ENCODE peak calls at places on chromosomes 2 and 18, in four cellular contexts. E, L, M and A are unnamed samples.

GRCh38 chr2:203656522-203657287 is 49.7 kb upstream of the CD28 start:
- DNase-seq in L (peak), E (no peak), M (no peak), A (peak)

GRCh38 chr2:78439122-78439521 is 586.4 kb upstream of the REG3G start:
- DNase-seq in L (no peak), E (no peak), M (no peak), A (no peak)

GRCh38 chr2:189082576-189082975 is 97.0 kb downstream of the COL5A2 start:
- DNase-seq in L (no peak), M (no peak), E (no peak), A (peak)

GRCh38 chr2:144747571-144747970 is 227.7 kb upstream of the ZEB2 start:
- DNase-seq in L (no peak), E (no peak), M (no peak), A (no peak)

GRCh38 chr18:45920367-45920766 is 46.8 kb downstream of the EPG5 start:
- DNase-seq in M (peak), E (no peak), L (peak), A (peak)

GRCh38 chr2:25431604-25432003 is 89.9 kb upstream of the DNMT3A start:
- DNase-seq in M (no peak), L (no peak), E (no peak), A (no peak)

GRCh38 chr2:126657636-126658315 is 1.8 kb downstream of the GYPC start:
- DNase-seq in E (peak), L (peak), M (peak), A (peak)

GRCh38 chr2:148614332-148615049 is 30.1 kb upstream of the EPC2 start:
- DNase-seq in E (no peak), M (peak), L (no peak), A (peak)

GRCh38 chr18:34976899-34977786 is 64.1 kb upstream of the MAPRE2 start:
- DNase-seq in M (no peak), L (peak), E (peak), A (peak)

GRCh38 chr2:46459694-46460093 is 19.7 kb upstream of the TMEM247 start:
- DNase-seq in L (no peak), E (no peak), M (no peak), A (no peak)

GRCh38 chr2:74553892-74554820 is at the start of the genes DOK1 and LOXL3:
- DNase-seq in E (peak), L (peak), M (peak), A (peak)

GRCh38 chr2:239339241-239339640 is 61.6 kb downstream of the HDAC4 start:
- DNase-seq in L (no peak), E (no peak), M (no peak), A (no peak)

DNA sequence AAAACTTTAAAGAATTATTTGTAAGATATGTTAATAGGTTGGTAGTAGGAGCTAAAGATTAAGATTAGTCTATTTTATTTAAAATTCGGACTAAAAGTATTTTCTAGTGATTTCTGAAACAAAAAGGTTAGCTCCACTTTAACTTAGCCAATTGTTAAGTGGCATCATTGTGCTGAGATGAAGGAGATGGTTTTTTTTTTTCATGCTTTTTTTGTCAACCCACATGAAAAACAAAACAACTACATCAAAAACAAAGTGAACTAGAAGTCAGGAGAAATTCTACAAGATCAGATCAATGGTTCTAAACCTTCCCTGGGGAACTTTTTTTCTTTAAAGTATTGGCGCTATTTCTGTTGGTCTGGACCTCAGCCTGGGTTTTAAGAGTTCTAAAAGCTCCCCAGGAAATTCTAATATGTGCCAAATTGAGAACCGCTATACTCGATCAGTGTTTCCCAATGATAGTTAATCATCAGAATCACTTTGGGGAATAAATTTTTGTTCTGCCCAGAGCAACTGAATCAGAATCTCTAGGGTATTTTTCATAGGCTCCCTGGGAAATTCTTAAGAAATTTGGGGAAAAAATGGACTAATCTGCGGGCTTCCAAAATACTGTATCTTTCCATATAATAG is 2.3 kb downstream of the ZC3H6 start:
- DNase-seq in E (no peak), M (no peak), L (no peak), A (no peak)
- H3K27ac ChIP-seq in E (no peak), M (no peak), L (no peak), A (no peak)

DNA sequence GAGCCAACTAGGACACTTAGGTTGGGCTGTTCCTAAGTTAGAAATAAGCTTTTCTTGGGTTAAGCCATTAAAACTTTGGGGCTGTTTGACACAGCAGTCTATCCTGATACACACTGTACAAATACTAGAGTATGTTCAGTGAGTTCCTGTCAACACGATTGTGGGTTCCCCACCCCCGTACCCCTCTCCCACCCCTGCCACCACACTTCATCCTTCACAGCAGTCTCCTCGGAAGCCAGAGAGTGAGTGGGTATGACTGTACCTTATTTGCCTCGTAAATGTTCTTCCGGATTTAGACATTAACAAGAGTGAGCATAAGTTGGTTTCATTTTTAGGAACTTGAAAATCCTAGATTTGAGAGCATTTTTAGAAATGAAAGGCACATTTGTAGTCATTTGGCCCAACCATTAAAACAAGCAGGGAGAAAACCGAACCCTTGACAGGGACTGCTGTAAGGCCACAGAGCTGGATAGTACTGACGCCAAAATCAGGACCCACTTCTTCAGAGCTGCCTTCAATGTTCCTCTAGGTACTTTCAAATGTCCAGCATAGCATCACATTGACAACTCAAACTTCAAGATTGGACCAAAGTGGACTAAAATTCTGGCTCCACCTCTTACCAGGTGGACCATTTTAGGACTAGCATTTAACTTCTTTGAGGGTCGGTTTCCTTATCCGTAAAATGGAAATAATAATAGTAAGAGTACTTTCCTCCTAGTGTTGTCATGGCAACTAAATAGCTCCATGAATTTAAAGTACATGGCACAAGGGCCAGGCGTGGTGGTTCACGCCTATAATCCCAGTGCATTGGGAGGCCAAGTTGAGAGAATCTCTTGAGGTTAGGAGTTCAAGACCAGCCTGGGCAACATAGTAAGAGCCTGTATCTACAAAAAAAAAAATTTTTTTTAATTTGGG is 166.3 kb upstream of the SERTAD2 start:
- DNase-seq in M (no peak), L (no peak), E (peak), A (no peak)
- H3K27ac ChIP-seq in M (no peak), L (no peak), E (peak), A (no peak)

GRCh38 chr2:42054657-42055430 is 7.0 kb downstream of the PKDCC start:
- DNase-seq in L (no peak), E (no peak), M (no peak), A (no peak)
- H3K27ac ChIP-seq in L (peak), E (no peak), M (no peak), A (peak)

GRCh38 chr2:136204959-136205358 is 87.0 kb upstream of the CXCR4 start:
- DNase-seq in L (no peak), E (no peak), M (no peak), A (no peak)
- H3K27ac ChIP-seq in L (no peak), E (no peak), M (no peak), A (no peak)

DNA sequence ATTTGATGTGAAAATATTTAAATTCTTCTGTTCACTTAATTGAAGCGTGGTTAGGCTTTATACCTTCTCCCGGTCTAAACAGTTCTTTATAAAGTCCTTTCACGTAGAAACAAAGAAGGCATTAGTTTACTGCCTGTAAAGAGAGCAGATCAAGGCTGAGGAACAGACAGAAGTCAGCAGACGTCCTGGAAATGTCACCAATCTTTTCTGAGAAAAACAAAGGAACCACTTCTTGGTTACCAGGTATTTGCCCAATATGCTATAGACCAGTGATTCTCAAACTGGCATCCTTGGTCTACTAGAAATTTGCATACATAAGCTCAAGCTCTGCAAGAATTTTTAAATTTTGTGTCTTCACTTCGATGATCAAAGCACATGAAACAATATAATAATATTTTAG is 89.2 kb upstream of the STK17B start:
- DNase-seq in E (no peak), L (no peak), M (no peak), A (no peak)
- H3K27ac ChIP-seq in E (peak), L (peak), M (peak), A (no peak)

GRCh38 chr18:23752796-23753195 is 63.5 kb downstream of the LAMA3 start:
- DNase-seq in L (no peak), E (no peak), M (no peak), A (no peak)

GRCh38 chr18:23763343-23763742 is 74.1 kb downstream of the LAMA3 start:
- DNase-seq in M (no peak), L (no peak), E (no peak), A (no peak)

GRCh38 chr18:23756590-23757540 is 67.6 kb downstream of the LAMA3 start:
- DNase-seq in L (no peak), E (no peak), M (no peak), A (no peak)

GRCh38 chr18:23761941-23762340 is 72.7 kb downstream of the LAMA3 start:
- DNase-seq in M (no peak), E (no peak), L (no peak), A (no peak)

GRCh38 chr18:23758281-23758680 is 69.0 kb downstream of the LAMA3 start:
- DNase-seq in L (no peak), M (no peak), E (no peak), A (no peak)
- H3K27ac ChIP-seq in L (no peak), M (no peak), E (no peak), A (no peak)

DNA sequence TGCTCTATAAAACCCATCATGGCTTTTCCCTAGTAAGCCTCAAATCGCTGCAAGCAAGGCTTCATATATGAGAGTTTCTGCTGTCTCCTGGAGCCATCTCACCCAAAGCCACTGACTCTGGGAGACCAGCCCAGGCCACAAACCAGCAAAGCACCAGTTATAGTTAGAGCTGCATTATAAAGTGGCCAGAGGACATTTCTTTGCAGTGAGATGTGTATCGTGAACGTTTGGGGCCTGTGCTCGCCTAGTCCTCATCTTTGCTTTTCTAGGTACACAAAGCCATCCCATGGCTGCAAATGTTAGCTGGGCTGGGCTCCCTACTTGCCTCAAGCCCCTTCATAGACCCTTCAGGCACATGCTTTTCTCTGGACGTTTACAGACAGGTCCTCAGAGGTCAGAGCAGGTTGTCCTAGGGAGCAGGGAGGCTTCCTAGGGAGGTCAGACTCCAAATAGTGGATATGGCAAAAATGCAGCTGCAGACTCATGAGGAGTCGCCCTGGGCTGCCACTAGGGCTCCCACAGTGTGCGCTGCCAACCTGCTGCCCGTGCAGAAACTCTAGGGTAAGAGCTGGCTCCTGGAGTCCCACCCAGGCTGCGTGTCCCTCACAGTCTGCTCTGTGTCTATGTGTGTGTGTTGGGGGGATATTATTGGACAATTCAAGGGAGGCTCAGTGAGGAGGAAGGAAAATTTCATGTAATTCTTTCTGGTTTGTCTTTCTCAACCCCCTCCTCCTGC is 141.0 kb downstream of the RPIA start:
- DNase-seq in M (no peak), L (no peak), E (no peak), A (no peak)
- H3K27ac ChIP-seq in M (no peak), L (no peak), E (no peak), A (no peak)

DNA sequence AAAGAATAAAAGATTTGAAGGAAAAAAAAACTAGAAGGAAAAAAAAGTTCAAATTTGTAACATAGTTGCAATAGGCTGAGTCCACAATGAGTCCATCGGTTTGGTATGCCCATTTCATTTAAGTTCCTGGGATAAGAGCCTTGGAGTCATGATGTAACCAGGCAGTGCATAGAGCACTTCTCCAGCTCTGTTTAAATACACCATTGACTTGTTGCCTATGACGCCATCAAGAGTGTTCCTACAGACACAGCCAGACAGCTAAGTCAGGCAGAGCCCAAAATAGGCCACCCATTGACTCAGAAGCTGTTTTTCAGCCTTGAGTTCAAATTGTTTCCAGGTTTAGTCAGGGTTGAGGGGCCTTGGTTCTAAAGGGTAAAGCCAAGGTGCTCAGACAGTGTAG is 44.9 kb downstream of the SOCS6 start:
- DNase-seq in L (no peak), E (no peak), M (peak), A (peak)
- H3K27ac ChIP-seq in L (no peak), E (no peak), M (peak), A (peak)

DNA sequence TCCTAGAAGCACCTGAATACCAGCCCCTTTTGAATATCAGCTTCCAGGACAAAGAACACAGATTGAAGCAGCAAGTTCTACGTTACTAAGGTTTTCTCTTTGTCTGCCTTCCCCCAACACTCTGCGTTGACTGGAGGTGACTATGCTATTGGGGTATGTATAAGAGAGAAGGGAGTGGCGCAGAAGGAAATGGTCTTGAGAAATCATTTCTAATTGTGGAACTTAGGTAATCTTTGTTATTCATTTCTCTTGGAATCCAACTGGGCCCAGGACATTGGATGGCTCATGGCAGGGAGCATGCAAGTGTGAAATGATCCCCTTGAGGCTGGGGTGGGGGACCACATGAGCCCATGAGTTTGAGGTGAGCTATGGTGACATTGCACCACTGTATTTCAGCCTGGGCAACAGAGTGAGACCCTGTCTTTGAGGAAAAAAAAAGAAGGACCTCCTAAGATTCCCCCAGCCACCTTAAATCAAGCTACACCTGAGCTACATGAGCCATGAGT is 29.7 kb downstream of the XDH start:
- DNase-seq in M (peak), E (no peak), L (no peak), A (peak)
- H3K27ac ChIP-seq in M (peak), E (no peak), L (no peak), A (peak)